ENCODE peak calls at places on chromosomes 2 and 18, in eight cellular contexts. O is Kasumi-1; B is OCI-LY7; D is effector memory CD4-positive, alpha-beta T cell; Z is stimulated activated CD4-positive, alpha-beta T cell treated with anti-CD3 and anti-CD28 coated beads, TNF-alpha, amount 100 ng/mL, for 24 hours; T is activated CD8-positive, alpha-beta T cell treated with anti-CD3 and anti-CD28 coated beads for 36 hours; E is NCI-H226; Q is NAMALWA. W is an unnamed sample.
A peak's percentile ranks its signal among the peaks of the same experiment; 100 is the strongest.

GRCh38 chr2:25877431-25878360 is 591 bp downstream of the ASXL2 start:
- DNase-seq in B (peak; percentile 80), T (peak; percentile 78), E (peak; percentile 49), Q (peak; percentile 90), D (peak; percentile 48), O (peak; percentile 81), Z (peak; percentile 29), W (peak; percentile 60)

GRCh38 chr2:216773072-216773471 is 77.7 kb upstream of the IGFBP5 start:
- DNase-seq in T (no peak), Z (no peak), B (no peak), Q (no peak), E (no peak), O (no peak), D (no peak), W (no peak)

GRCh38 chr18:12598181-12598921 is 59.6 kb downstream of the SPIRE1 start:
- DNase-seq in B (no peak), D (no peak), Q (no peak), E (peak; percentile 60), T (no peak), O (peak; percentile 36), Z (no peak), W (peak; percentile 54)

GRCh38 chr2:166344286-166345113 is 31.2 kb downstream of the SCN9A start:
- DNase-seq in Q (no peak), B (no peak), T (no peak), Z (no peak), D (no peak), E (peak; percentile 83), O (no peak), W (peak; percentile 57)

GRCh38 chr2:226791487-226792081 is 8.0 kb downstream of the IRS1 start:
- DNase-seq in Z (peak; percentile 84), O (peak; percentile 43), T (peak; percentile 92), Q (peak; percentile 90), D (peak; percentile 85), E (peak; percentile 79), B (peak; percentile 92), W (peak; percentile 85)

GRCh38 chr2:41698787-41699422 is 348.9 kb upstream of the PKDCC start:
- DNase-seq in O (peak; percentile 19), T (peak; percentile 37), E (no peak), Q (peak; percentile 22), B (peak; percentile 14), D (no peak), Z (no peak), W (peak; percentile 19)

GRCh38 chr2:215736653-215737290 is 276.6 kb downstream of the MREG start:
- DNase-seq in Z (no peak), O (no peak), Q (peak; percentile 22), T (no peak), D (no peak), B (no peak), E (peak; percentile 20), W (peak; percentile 60)

GRCh38 chr2:176490061-176490861 is 221.0 kb downstream of the MTX2 start:
- DNase-seq in Q (no peak), O (no peak), T (no peak), Z (no peak), E (no peak), B (no peak), D (no peak), W (peak; percentile 60)

GRCh38 chr2:169116307-169116706 is 46.9 kb downstream of the DHRS9 start:
- DNase-seq in E (no peak), Q (no peak), O (no peak), B (no peak), T (no peak), Z (no peak), D (no peak), W (no peak)

GRCh38 chr18:3061581-3062416 is 48.9 kb upstream of the LPIN2 start:
- DNase-seq in B (no peak), O (peak; percentile 28), T (peak; percentile 86), E (no peak), D (peak; percentile 20), Q (no peak), Z (no peak), W (no peak)

GRCh38 chr2:71646028-71646427 is 192.7 kb downstream of the DYSF start:
- DNase-seq in B (no peak), E (peak; percentile 87), O (no peak), Q (no peak), T (no peak), D (no peak), Z (no peak), W (peak; percentile 39)

GRCh38 chr2:215454519-215454918 is 18.7 kb upstream of the FN1 start:
- DNase-seq in D (no peak), O (peak; percentile 15), B (peak; percentile 33), T (no peak), E (no peak), Z (no peak), Q (peak; percentile 48), W (peak; percentile 66)

GRCh38 chr2:74204436-74204835 is 6.0 kb downstream of the MTHFD2 start:
- DNase-seq in Q (no peak), Z (no peak), O (no peak), D (no peak), E (no peak), B (no peak), T (no peak), W (no peak)

GRCh38 chr2:224145751-224146355 is 106.8 kb upstream of the SERPINE2 start:
- DNase-seq in T (no peak), D (no peak), B (no peak), Q (no peak), E (peak; percentile 73), O (no peak), Z (no peak), W (peak; percentile 93)

GRCh38 chr2:148565272-148565894 is 79.2 kb upstream of the EPC2 start:
- DNase-seq in E (no peak), O (peak; percentile 39), Q (peak; percentile 20), D (no peak), T (no peak), B (no peak), Z (no peak), W (no peak)

GRCh38 chr2:11967946-11968465 is 221.6 kb downstream of the LPIN1 start:
- DNase-seq in E (peak; percentile 75), B (no peak), Q (no peak), T (no peak), Z (no peak), O (no peak), D (no peak), W (peak; percentile 36)

GRCh38 chr18:53442415-53442783 is 782.1 kb downstream of the MBD2 start:
- DNase-seq in T (no peak), D (no peak), E (no peak), O (no peak), Q (no peak), Z (no peak), B (no peak), W (no peak)